ENCODE peak calls at places on chromosomes 4 and X, in five cellular contexts. One of them, this sample, is unnamed.
A peak's percentile ranks its signal among the peaks of the same experiment; 100 is the strongest.

GRCh38 chr4:52837716-52838558 is 24.2 kb upstream of the RASL11B start:
- DNase-seq in activated T-helper 1 cell treated with anti-CD3 and anti-CD28 coated beads, Interleukin-12 subunit alpha, Interleukin-12 subunit beta, Interleukin-2, Interleukin-4 antibody, amounts not matched to agents 30 ng/mL and 10 ng/mL and 1 ng/mL, durations not matched to agents 14 hours and 24 hours and 36 hours: no peak
- DNase-seq in stimulated activated CD8-positive, alpha-beta memory T cell treated with anti-CD3 and anti-CD28 coated beads, Interleukin-4, amount 100 ng/mL, for 1 hour: no peak
- DNase-seq in HT1080: peak; percentile 88
- DNase-seq in iPS-NIHi11: no peak
- DNase-seq in this sample: peak; percentile 87

GRCh38 chrX:43860646-43861370 is 21.4 kb downstream of the MAOB start:
- DNase-seq in activated T-helper 1 cell treated with anti-CD3 and anti-CD28 coated beads, Interleukin-12 subunit alpha, Interleukin-12 subunit beta, Interleukin-2, Interleukin-4 antibody, amounts not matched to agents 30 ng/mL and 10 ng/mL and 1 ng/mL, durations not matched to agents 14 hours and 24 hours and 36 hours: no peak
- DNase-seq in stimulated activated CD8-positive, alpha-beta memory T cell treated with anti-CD3 and anti-CD28 coated beads, Interleukin-4, amount 100 ng/mL, for 1 hour: no peak
- DNase-seq in HT1080: peak; percentile 65
- DNase-seq in iPS-NIHi11: no peak
- DNase-seq in this sample: peak; percentile 77

GRCh38 chrX:17836830-17837229 is 24.3 kb downstream of the RAI2 start:
- DNase-seq in activated T-helper 1 cell treated with anti-CD3 and anti-CD28 coated beads, Interleukin-12 subunit alpha, Interleukin-12 subunit beta, Interleukin-2, Interleukin-4 antibody, amounts not matched to agents 30 ng/mL and 10 ng/mL and 1 ng/mL, durations not matched to agents 14 hours and 24 hours and 36 hours: no peak
- DNase-seq in stimulated activated CD8-positive, alpha-beta memory T cell treated with anti-CD3 and anti-CD28 coated beads, Interleukin-4, amount 100 ng/mL, for 1 hour: no peak
- DNase-seq in HT1080: no peak
- DNase-seq in iPS-NIHi11: no peak
- DNase-seq in this sample: no peak

GRCh38 chrX:41906515-41907165 is 16.7 kb downstream of the CASK start:
- DNase-seq in activated T-helper 1 cell treated with anti-CD3 and anti-CD28 coated beads, Interleukin-12 subunit alpha, Interleukin-12 subunit beta, Interleukin-2, Interleukin-4 antibody, amounts not matched to agents 30 ng/mL and 10 ng/mL and 1 ng/mL, durations not matched to agents 14 hours and 24 hours and 36 hours: no peak
- DNase-seq in stimulated activated CD8-positive, alpha-beta memory T cell treated with anti-CD3 and anti-CD28 coated beads, Interleukin-4, amount 100 ng/mL, for 1 hour: no peak
- DNase-seq in HT1080: no peak
- DNase-seq in iPS-NIHi11: no peak
- DNase-seq in this sample: peak; percentile 37

GRCh38 chrX:97006167-97006566 is 122.5 kb downstream of the RPA4 start:
- DNase-seq in activated T-helper 1 cell treated with anti-CD3 and anti-CD28 coated beads, Interleukin-12 subunit alpha, Interleukin-12 subunit beta, Interleukin-2, Interleukin-4 antibody, amounts not matched to agents 30 ng/mL and 10 ng/mL and 1 ng/mL, durations not matched to agents 14 hours and 24 hours and 36 hours: no peak
- DNase-seq in stimulated activated CD8-positive, alpha-beta memory T cell treated with anti-CD3 and anti-CD28 coated beads, Interleukin-4, amount 100 ng/mL, for 1 hour: no peak
- DNase-seq in HT1080: no peak
- DNase-seq in iPS-NIHi11: no peak
- DNase-seq in this sample: no peak

GRCh38 chr4:39613093-39613656 is 25.5 kb downstream of the SMIM14 start:
- DNase-seq in activated T-helper 1 cell treated with anti-CD3 and anti-CD28 coated beads, Interleukin-12 subunit alpha, Interleukin-12 subunit beta, Interleukin-2, Interleukin-4 antibody, amounts not matched to agents 30 ng/mL and 10 ng/mL and 1 ng/mL, durations not matched to agents 14 hours and 24 hours and 36 hours: no peak
- DNase-seq in stimulated activated CD8-positive, alpha-beta memory T cell treated with anti-CD3 and anti-CD28 coated beads, Interleukin-4, amount 100 ng/mL, for 1 hour: no peak
- DNase-seq in HT1080: peak; percentile 27
- DNase-seq in iPS-NIHi11: no peak
- DNase-seq in this sample: peak; percentile 68

GRCh38 chr4:47933798-47934197 is 19.4 kb upstream of the NFXL1 start:
- DNase-seq in activated T-helper 1 cell treated with anti-CD3 and anti-CD28 coated beads, Interleukin-12 subunit alpha, Interleukin-12 subunit beta, Interleukin-2, Interleukin-4 antibody, amounts not matched to agents 30 ng/mL and 10 ng/mL and 1 ng/mL, durations not matched to agents 14 hours and 24 hours and 36 hours: no peak
- DNase-seq in stimulated activated CD8-positive, alpha-beta memory T cell treated with anti-CD3 and anti-CD28 coated beads, Interleukin-4, amount 100 ng/mL, for 1 hour: no peak
- DNase-seq in HT1080: peak; percentile 46
- DNase-seq in iPS-NIHi11: peak; percentile 24
- DNase-seq in this sample: peak; percentile 58

GRCh38 chrX:123673813-123674212 is 59.0 kb downstream of the THOC2 start:
- DNase-seq in activated T-helper 1 cell treated with anti-CD3 and anti-CD28 coated beads, Interleukin-12 subunit alpha, Interleukin-12 subunit beta, Interleukin-2, Interleukin-4 antibody, amounts not matched to agents 30 ng/mL and 10 ng/mL and 1 ng/mL, durations not matched to agents 14 hours and 24 hours and 36 hours: no peak
- DNase-seq in stimulated activated CD8-positive, alpha-beta memory T cell treated with anti-CD3 and anti-CD28 coated beads, Interleukin-4, amount 100 ng/mL, for 1 hour: no peak
- DNase-seq in HT1080: no peak
- DNase-seq in iPS-NIHi11: no peak
- DNase-seq in this sample: no peak

GRCh38 chr4:32499176-32499575 is 1779.0 kb downstream of the PCDH7 start:
- DNase-seq in activated T-helper 1 cell treated with anti-CD3 and anti-CD28 coated beads, Interleukin-12 subunit alpha, Interleukin-12 subunit beta, Interleukin-2, Interleukin-4 antibody, amounts not matched to agents 30 ng/mL and 10 ng/mL and 1 ng/mL, durations not matched to agents 14 hours and 24 hours and 36 hours: no peak
- DNase-seq in stimulated activated CD8-positive, alpha-beta memory T cell treated with anti-CD3 and anti-CD28 coated beads, Interleukin-4, amount 100 ng/mL, for 1 hour: no peak
- DNase-seq in HT1080: no peak
- DNase-seq in iPS-NIHi11: no peak
- DNase-seq in this sample: no peak

GRCh38 chr4:25098964-25099843 is 61.0 kb downstream of the SEPSECS start:
- DNase-seq in activated T-helper 1 cell treated with anti-CD3 and anti-CD28 coated beads, Interleukin-12 subunit alpha, Interleukin-12 subunit beta, Interleukin-2, Interleukin-4 antibody, amounts not matched to agents 30 ng/mL and 10 ng/mL and 1 ng/mL, durations not matched to agents 14 hours and 24 hours and 36 hours: no peak
- DNase-seq in stimulated activated CD8-positive, alpha-beta memory T cell treated with anti-CD3 and anti-CD28 coated beads, Interleukin-4, amount 100 ng/mL, for 1 hour: no peak
- DNase-seq in HT1080: peak; percentile 74
- DNase-seq in iPS-NIHi11: no peak
- DNase-seq in this sample: peak; percentile 51

GRCh38 chr4:151173751-151174325 is 74.4 kb downstream of the RPS3A start:
- DNase-seq in activated T-helper 1 cell treated with anti-CD3 and anti-CD28 coated beads, Interleukin-12 subunit alpha, Interleukin-12 subunit beta, Interleukin-2, Interleukin-4 antibody, amounts not matched to agents 30 ng/mL and 10 ng/mL and 1 ng/mL, durations not matched to agents 14 hours and 24 hours and 36 hours: no peak
- DNase-seq in stimulated activated CD8-positive, alpha-beta memory T cell treated with anti-CD3 and anti-CD28 coated beads, Interleukin-4, amount 100 ng/mL, for 1 hour: no peak
- DNase-seq in HT1080: no peak
- DNase-seq in iPS-NIHi11: no peak
- DNase-seq in this sample: no peak

GRCh38 chr4:45323453-45324058 is 597.2 kb upstream of the GNPDA2 start:
- DNase-seq in activated T-helper 1 cell treated with anti-CD3 and anti-CD28 coated beads, Interleukin-12 subunit alpha, Interleukin-12 subunit beta, Interleukin-2, Interleukin-4 antibody, amounts not matched to agents 30 ng/mL and 10 ng/mL and 1 ng/mL, durations not matched to agents 14 hours and 24 hours and 36 hours: no peak
- DNase-seq in stimulated activated CD8-positive, alpha-beta memory T cell treated with anti-CD3 and anti-CD28 coated beads, Interleukin-4, amount 100 ng/mL, for 1 hour: no peak
- DNase-seq in HT1080: no peak
- DNase-seq in iPS-NIHi11: no peak
- DNase-seq in this sample: no peak

GRCh38 chr4:184612089-184612488 is 37.2 kb downstream of the CASP3 start:
- DNase-seq in activated T-helper 1 cell treated with anti-CD3 and anti-CD28 coated beads, Interleukin-12 subunit alpha, Interleukin-12 subunit beta, Interleukin-2, Interleukin-4 antibody, amounts not matched to agents 30 ng/mL and 10 ng/mL and 1 ng/mL, durations not matched to agents 14 hours and 24 hours and 36 hours: no peak
- DNase-seq in stimulated activated CD8-positive, alpha-beta memory T cell treated with anti-CD3 and anti-CD28 coated beads, Interleukin-4, amount 100 ng/mL, for 1 hour: no peak
- DNase-seq in HT1080: no peak
- DNase-seq in iPS-NIHi11: no peak
- DNase-seq in this sample: no peak

GRCh38 chr4:59664771-59665170 is 1535.4 kb upstream of the ADGRL3 start:
- DNase-seq in activated T-helper 1 cell treated with anti-CD3 and anti-CD28 coated beads, Interleukin-12 subunit alpha, Interleukin-12 subunit beta, Interleukin-2, Interleukin-4 antibody, amounts not matched to agents 30 ng/mL and 10 ng/mL and 1 ng/mL, durations not matched to agents 14 hours and 24 hours and 36 hours: no peak
- DNase-seq in stimulated activated CD8-positive, alpha-beta memory T cell treated with anti-CD3 and anti-CD28 coated beads, Interleukin-4, amount 100 ng/mL, for 1 hour: no peak
- DNase-seq in HT1080: no peak
- DNase-seq in iPS-NIHi11: no peak
- DNase-seq in this sample: no peak

GRCh38 chr4:77820836-77821561 is 1.8 kb upstream of the CNOT6L start:
- DNase-seq in activated T-helper 1 cell treated with anti-CD3 and anti-CD28 coated beads, Interleukin-12 subunit alpha, Interleukin-12 subunit beta, Interleukin-2, Interleukin-4 antibody, amounts not matched to agents 30 ng/mL and 10 ng/mL and 1 ng/mL, durations not matched to agents 14 hours and 24 hours and 36 hours: no peak
- DNase-seq in stimulated activated CD8-positive, alpha-beta memory T cell treated with anti-CD3 and anti-CD28 coated beads, Interleukin-4, amount 100 ng/mL, for 1 hour: no peak
- DNase-seq in HT1080: no peak
- DNase-seq in iPS-NIHi11: no peak
- DNase-seq in this sample: no peak

GRCh38 chr4:81442479-81443085 is 29.1 kb downstream of the RASGEF1B start:
- DNase-seq in activated T-helper 1 cell treated with anti-CD3 and anti-CD28 coated beads, Interleukin-12 subunit alpha, Interleukin-12 subunit beta, Interleukin-2, Interleukin-4 antibody, amounts not matched to agents 30 ng/mL and 10 ng/mL and 1 ng/mL, durations not matched to agents 14 hours and 24 hours and 36 hours: no peak
- DNase-seq in stimulated activated CD8-positive, alpha-beta memory T cell treated with anti-CD3 and anti-CD28 coated beads, Interleukin-4, amount 100 ng/mL, for 1 hour: no peak
- DNase-seq in HT1080: no peak
- DNase-seq in iPS-NIHi11: no peak
- DNase-seq in this sample: no peak

GRCh38 chrX:50762578-50762977 is 51.4 kb downstream of the SHROOM4 start:
- DNase-seq in activated T-helper 1 cell treated with anti-CD3 and anti-CD28 coated beads, Interleukin-12 subunit alpha, Interleukin-12 subunit beta, Interleukin-2, Interleukin-4 antibody, amounts not matched to agents 30 ng/mL and 10 ng/mL and 1 ng/mL, durations not matched to agents 14 hours and 24 hours and 36 hours: no peak
- DNase-seq in stimulated activated CD8-positive, alpha-beta memory T cell treated with anti-CD3 and anti-CD28 coated beads, Interleukin-4, amount 100 ng/mL, for 1 hour: no peak
- DNase-seq in HT1080: peak; percentile 44
- DNase-seq in iPS-NIHi11: no peak
- DNase-seq in this sample: no peak

GRCh38 chr4:123986268-123986798 is 589.7 kb downstream of the SPRY1 start:
- DNase-seq in activated T-helper 1 cell treated with anti-CD3 and anti-CD28 coated beads, Interleukin-12 subunit alpha, Interleukin-12 subunit beta, Interleukin-2, Interleukin-4 antibody, amounts not matched to agents 30 ng/mL and 10 ng/mL and 1 ng/mL, durations not matched to agents 14 hours and 24 hours and 36 hours: no peak
- DNase-seq in stimulated activated CD8-positive, alpha-beta memory T cell treated with anti-CD3 and anti-CD28 coated beads, Interleukin-4, amount 100 ng/mL, for 1 hour: no peak
- DNase-seq in HT1080: peak; percentile 74
- DNase-seq in iPS-NIHi11: no peak
- DNase-seq in this sample: peak; percentile 72

GRCh38 chr4:67134616-67135015 is 410.7 kb downstream of the CENPC start:
- DNase-seq in activated T-helper 1 cell treated with anti-CD3 and anti-CD28 coated beads, Interleukin-12 subunit alpha, Interleukin-12 subunit beta, Interleukin-2, Interleukin-4 antibody, amounts not matched to agents 30 ng/mL and 10 ng/mL and 1 ng/mL, durations not matched to agents 14 hours and 24 hours and 36 hours: no peak
- DNase-seq in stimulated activated CD8-positive, alpha-beta memory T cell treated with anti-CD3 and anti-CD28 coated beads, Interleukin-4, amount 100 ng/mL, for 1 hour: no peak
- DNase-seq in HT1080: no peak
- DNase-seq in iPS-NIHi11: no peak
- DNase-seq in this sample: no peak

GRCh38 chrX:7330971-7331746 is 183.2 kb upstream of the PUDP start:
- DNase-seq in activated T-helper 1 cell treated with anti-CD3 and anti-CD28 coated beads, Interleukin-12 subunit alpha, Interleukin-12 subunit beta, Interleukin-2, Interleukin-4 antibody, amounts not matched to agents 30 ng/mL and 10 ng/mL and 1 ng/mL, durations not matched to agents 14 hours and 24 hours and 36 hours: no peak
- DNase-seq in stimulated activated CD8-positive, alpha-beta memory T cell treated with anti-CD3 and anti-CD28 coated beads, Interleukin-4, amount 100 ng/mL, for 1 hour: no peak
- DNase-seq in HT1080: no peak
- DNase-seq in iPS-NIHi11: no peak
- DNase-seq in this sample: no peak

GRCh38 chr4:7759221-7759620 is 180.4 kb downstream of the AFAP1 start:
- DNase-seq in activated T-helper 1 cell treated with anti-CD3 and anti-CD28 coated beads, Interleukin-12 subunit alpha, Interleukin-12 subunit beta, Interleukin-2, Interleukin-4 antibody, amounts not matched to agents 30 ng/mL and 10 ng/mL and 1 ng/mL, durations not matched to agents 14 hours and 24 hours and 36 hours: peak; percentile 60
- DNase-seq in stimulated activated CD8-positive, alpha-beta memory T cell treated with anti-CD3 and anti-CD28 coated beads, Interleukin-4, amount 100 ng/mL, for 1 hour: no peak
- DNase-seq in HT1080: no peak
- DNase-seq in iPS-NIHi11: no peak
- DNase-seq in this sample: no peak

GRCh38 chr4:7971159-7971631 is 31.5 kb upstream of the AFAP1 start:
- DNase-seq in activated T-helper 1 cell treated with anti-CD3 and anti-CD28 coated beads, Interleukin-12 subunit alpha, Interleukin-12 subunit beta, Interleukin-2, Interleukin-4 antibody, amounts not matched to agents 30 ng/mL and 10 ng/mL and 1 ng/mL, durations not matched to agents 14 hours and 24 hours and 36 hours: no peak
- DNase-seq in stimulated activated CD8-positive, alpha-beta memory T cell treated with anti-CD3 and anti-CD28 coated beads, Interleukin-4, amount 100 ng/mL, for 1 hour: no peak
- DNase-seq in HT1080: no peak
- DNase-seq in iPS-NIHi11: no peak
- DNase-seq in this sample: no peak